ENCODE peak calls at places on chromosomes 2 and 18, in eight cellular contexts. E is effector CD4-positive, alpha-beta T cell; T is amniotic epithelial cell; A is AG08395; K is mucosa of gallbladder; B is Panc1; M is HT1080; X is hippocampal formation. O is an unnamed sample.

GRCh38 chr2:76295762-76296161 is 585.0 kb upstream of the GCFC2 start:
- DNase-seq in K (no peak), B (no peak), X (no peak), A (no peak), T (no peak), E (no peak), M (no peak), O (no peak)

GRCh38 chr2:1766400-1766799 is 22.1 kb upstream of the PXDN start:
- DNase-seq in T (no peak), A (no peak), E (no peak), M (no peak), K (no peak), X (no peak), B (no peak), O (no peak)

GRCh38 chr2:9780368-9781130 is 62.7 kb upstream of the TAF1B start:
- DNase-seq in K (no peak), T (peak; percentile 38), M (no peak), E (no peak), X (no peak), A (no peak), B (no peak), O (no peak)

GRCh38 chr2:117862459-117862858 is 48.0 kb downstream of the DDX18 start:
- DNase-seq in B (no peak), X (no peak), K (no peak), M (no peak), E (no peak), A (no peak), T (no peak), O (peak; percentile 3)

GRCh38 chr18:31497711-31498449 is at the start of gene DSG2:
- DNase-seq in K (peak; percentile 72), B (no peak), A (no peak), X (no peak), T (peak; percentile 25), E (no peak), M (peak; percentile 50), O (no peak)

GRCh38 chr2:201149064-201149820 is 33.3 kb downstream of the CFLAR start:
- DNase-seq in A (peak; percentile 80), T (peak; percentile 94), K (peak; percentile 65), E (no peak), X (no peak), M (peak; percentile 86), B (no peak), O (peak; percentile 68)

GRCh38 chr18:11937874-11938478 is 29.9 kb upstream of the MPPE1 start:
- DNase-seq in E (peak; percentile 72), B (peak; percentile 48), K (peak; percentile 82), A (peak; percentile 77), X (peak; percentile 52), T (peak; percentile 42), M (peak; percentile 54), O (no peak)

GRCh38 chr2:230443540-230443939 is 27.5 kb downstream of the SP100 start:
- DNase-seq in E (no peak), T (peak; percentile 44), A (peak; percentile 29), K (no peak), X (no peak), B (no peak), M (peak; percentile 80), O (no peak)

GRCh38 chr2:201955702-201956141 is 77.9 kb upstream of the FZD7 start:
- DNase-seq in A (no peak), K (no peak), E (no peak), M (no peak), T (peak; percentile 84), B (no peak), X (no peak), O (no peak)

GRCh38 chr2:190415794-190416729 is 7.9 kb downstream of the MFSD6 start:
- DNase-seq in T (no peak), K (no peak), A (no peak), M (no peak), X (no peak), B (no peak), E (no peak), O (no peak)

GRCh38 chr2:237201461-237202287 is 116.0 kb downstream of the COPS8 start:
- DNase-seq in X (no peak), E (no peak), A (peak; percentile 94), T (peak; percentile 53), K (peak; percentile 55), B (no peak), M (peak; percentile 95), O (peak; percentile 94)

GRCh38 chr2:217993055-217993645 is 9.6 kb downstream of the TNS1 start:
- DNase-seq in B (no peak), A (no peak), K (no peak), T (peak; percentile 88), M (no peak), E (no peak), X (no peak), O (no peak)

GRCh38 chr2:11473604-11474440 is 7.9 kb upstream of the E2F6 start:
- DNase-seq in A (no peak), T (no peak), B (no peak), M (no peak), X (no peak), E (no peak), K (no peak), O (no peak)

GRCh38 chr2:26017464-26018183 is 16.3 kb upstream of the RAB10 start:
- DNase-seq in X (no peak), B (no peak), T (no peak), M (no peak), A (peak; percentile 5), E (no peak), K (no peak), O (no peak)

GRCh38 chr18:421236-422155 is 79.0 kb downstream of the COLEC12 start:
- DNase-seq in T (no peak), K (no peak), E (no peak), X (no peak), A (peak; percentile 55), B (no peak), M (peak; percentile 25), O (no peak)

GRCh38 chr2:73262108-73262651 is 22.1 kb downstream of the FBXO41 start:
- DNase-seq in M (no peak), B (no peak), X (no peak), T (no peak), E (no peak), A (no peak), K (no peak), O (no peak)

GRCh38 chr2:198657520-198658121 is 800.1 kb downstream of the SATB2 start:
- DNase-seq in T (no peak), K (no peak), E (no peak), M (peak; percentile 7), A (no peak), X (no peak), B (peak; percentile 5), O (no peak)

GRCh38 chr2:105431367-105432088 is 32.7 kb upstream of the FHL2 start:
- DNase-seq in T (peak; percentile 77), B (no peak), K (peak; percentile 44), M (no peak), A (peak; percentile 40), E (no peak), X (no peak), O (peak; percentile 24)

GRCh38 chr2:101199153-101199810 is 48.1 kb upstream of the TBC1D8 start:
- DNase-seq in M (no peak), A (no peak), E (no peak), T (peak; percentile 31), K (no peak), X (no peak), B (no peak), O (no peak)